ENCODE peak calls at places on chromosomes 5 and 9, in nine cellular contexts. W is keratinocyte, T is endothelial cell, E is AG10803, Y is AG04449, U is foreskin keratinocyte, I is H9, J is thyroid gland, M is A549. B is an unnamed sample.

GRCh38 chr9:113675475-113675941 is 200.6 kb upstream of the ZNF618 start:
- DNase-seq in E (peak), I (no peak), Y (peak), T (no peak), M (no peak), W (peak), U (peak), J (peak), B (peak)

GRCh38 chr9:126474201-126474765 is 139.4 kb upstream of the LMX1B start:
- DNase-seq in J (no peak), Y (peak), W (no peak), T (no peak), U (no peak), I (no peak), M (no peak), E (peak), B (no peak)

GRCh38 chr9:16062542-16063240 is 509.8 kb downstream of the CCDC171 start:
- DNase-seq in E (peak), W (peak), J (no peak), U (peak), T (no peak), I (no peak), Y (peak), M (peak), B (peak)

GRCh38 chr9:90841213-90841612 is 39.6 kb downstream of the SYK start:
- DNase-seq in U (no peak), I (peak), E (no peak), Y (no peak), M (no peak), W (no peak), T (no peak), J (no peak), B (no peak)

GRCh38 chr5:162078805-162079204 is 11.2 kb downstream of the GABRG2 start:
- DNase-seq in U (no peak), J (no peak), M (no peak), E (no peak), W (no peak), Y (no peak), I (no peak), T (no peak), B (no peak)

GRCh38 chr5:110880413-110880812 is 141.6 kb downstream of the SLC25A46 start:
- DNase-seq in J (peak), M (no peak), W (peak), U (peak), T (no peak), Y (peak), E (peak), I (no peak), B (peak)

GRCh38 chr5:15748266-15748665 is 248.3 kb downstream of the FBXL7 start:
- DNase-seq in U (peak), W (no peak), J (no peak), I (no peak), Y (no peak), M (no peak), T (no peak), E (no peak), B (no peak)

GRCh38 chr5:66958984-66959641 is 237.5 kb downstream of the CD180 start:
- DNase-seq in W (no peak), T (no peak), Y (peak), I (peak), M (peak), J (peak), E (peak), U (peak), B (no peak)

GRCh38 chr9:90103771-90104170 is 499.0 kb downstream of the GADD45G start:
- DNase-seq in M (no peak), J (no peak), W (no peak), T (no peak), Y (no peak), U (no peak), E (no peak), I (no peak), B (no peak)

GRCh38 chr5:157568717-157569116 is 6.9 kb downstream of the ADAM19 start:
- DNase-seq in J (no peak), W (no peak), I (no peak), E (no peak), U (no peak), M (no peak), T (peak), Y (no peak), B (no peak)

GRCh38 chr9:78707481-78707977 is 410.6 kb downstream of the PSAT1 start:
- DNase-seq in Y (peak), M (no peak), U (peak), E (peak), J (no peak), W (peak), I (no peak), T (no peak), B (peak)

GRCh38 chr9:93159601-93160418 is 24.1 kb upstream of the WNK2 start:
- DNase-seq in I (peak), U (no peak), Y (no peak), T (peak), W (no peak), M (peak), J (peak), E (peak), B (peak)

GRCh38 chr5:14185336-14186131 is 42.4 kb downstream of the TRIO start:
- DNase-seq in Y (no peak), J (peak), W (no peak), M (peak), U (peak), I (no peak), T (no peak), E (peak), B (no peak)

GRCh38 chr9:111148390-111148993 is 110.2 kb upstream of the LPAR1 start:
- DNase-seq in U (no peak), T (no peak), M (no peak), W (no peak), E (peak), Y (no peak), J (no peak), I (no peak), B (no peak)

GRCh38 chr9:1907465-1907864 is 107.7 kb upstream of the SMARCA2 start:
- DNase-seq in J (no peak), E (no peak), Y (no peak), W (no peak), U (no peak), T (no peak), M (no peak), I (no peak), B (no peak)

GRCh38 chr9:13728121-13728520 is 448.6 kb upstream of the MPDZ start:
- DNase-seq in J (no peak), U (no peak), M (no peak), E (no peak), Y (no peak), T (no peak), I (no peak), W (no peak), B (no peak)

GRCh38 chr5:43314724-43315123 is 1.5 kb upstream of the HMGCS1 start:
- DNase-seq in M (peak), U (no peak), E (no peak), Y (no peak), W (no peak), J (no peak), I (no peak), T (no peak), B (no peak)

GRCh38 chr5:90878081-90878480 is 319.5 kb downstream of the ADGRV1 start:
- DNase-seq in T (no peak), W (no peak), J (no peak), I (no peak), Y (no peak), E (no peak), M (no peak), U (no peak), B (no peak)

GRCh38 chr5:170338933-170339779 is 41.6 kb upstream of the LCP2 start:
- DNase-seq in J (peak), Y (no peak), T (no peak), I (peak), W (no peak), E (no peak), M (no peak), U (no peak), B (no peak)

GRCh38 chr9:30967484-30967883 is 1417.0 kb upstream of the ACO1 start:
- DNase-seq in T (no peak), E (no peak), I (no peak), Y (no peak), J (no peak), W (no peak), M (peak), U (no peak), B (no peak)

GRCh38 chr5:160233215-160233614 is 3.9 kb downstream of the FABP6 start:
- DNase-seq in I (no peak), J (no peak), U (peak), Y (no peak), M (no peak), E (peak), W (peak), T (no peak), B (no peak)

GRCh38 chr5:158869092-158869491 is 230.6 kb downstream of the EBF1 start:
- DNase-seq in W (no peak), U (no peak), I (peak), T (no peak), M (no peak), E (no peak), Y (no peak), J (no peak), B (no peak)

GRCh38 chr9:73911814-73912213 is 585.3 kb upstream of the RORB start:
- DNase-seq in E (no peak), J (no peak), M (no peak), W (no peak), T (no peak), I (no peak), Y (no peak), U (no peak), B (no peak)

GRCh38 chr9:4927043-4927471 is 58.0 kb upstream of the JAK2 start:
- DNase-seq in Y (no peak), M (no peak), U (no peak), E (peak), T (no peak), W (no peak), I (peak), J (no peak), B (no peak)

DNA sequence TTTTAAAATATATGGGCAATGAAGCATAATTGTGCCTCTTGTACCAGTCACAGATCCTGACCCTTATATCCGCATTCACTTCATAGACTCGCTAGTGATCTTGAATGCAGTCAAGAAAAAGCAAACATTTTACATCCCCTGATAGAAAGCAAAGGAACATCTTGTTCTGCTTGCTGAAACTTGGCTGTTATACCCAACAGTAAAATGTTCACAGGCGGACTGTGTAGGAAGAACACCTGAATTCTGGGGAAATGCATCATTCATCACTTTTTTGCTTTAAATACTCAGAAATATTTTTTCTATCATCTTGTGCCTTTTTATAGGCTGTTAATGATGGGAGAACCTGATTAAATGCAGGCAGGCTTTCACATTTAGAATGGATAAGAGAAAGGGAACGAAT is 756.4 kb downstream of the TLE1 start:
- DNase-seq in J (no peak), I (no peak), W (no peak), E (no peak), M (no peak), T (no peak), U (no peak), Y (no peak), B (no peak)
- TF ChIP-seq CTCF in J (no peak), I (no peak), W (no peak), E (no peak), M (no peak), T (no peak), U (no peak), Y (no peak), B (no peak)

GRCh38 chr9:123102380-123103113 is 69.1 kb downstream of the GPR21 start:
- DNase-seq in W (no peak), T (no peak), U (peak), M (no peak), J (no peak), Y (peak), I (no peak), E (no peak), B (no peak)
- TF ChIP-seq CTCF in W (no peak), T (peak), U (peak), M (no peak), J (no peak), Y (peak), I (peak), E (peak), B (peak)

GRCh38 chr9:86613943-86614342 is 259.7 kb upstream of the TUT7 start:
- DNase-seq in M (no peak), W (no peak), Y (no peak), U (no peak), J (no peak), I (no peak), T (no peak), E (no peak), B (no peak)

DNA sequence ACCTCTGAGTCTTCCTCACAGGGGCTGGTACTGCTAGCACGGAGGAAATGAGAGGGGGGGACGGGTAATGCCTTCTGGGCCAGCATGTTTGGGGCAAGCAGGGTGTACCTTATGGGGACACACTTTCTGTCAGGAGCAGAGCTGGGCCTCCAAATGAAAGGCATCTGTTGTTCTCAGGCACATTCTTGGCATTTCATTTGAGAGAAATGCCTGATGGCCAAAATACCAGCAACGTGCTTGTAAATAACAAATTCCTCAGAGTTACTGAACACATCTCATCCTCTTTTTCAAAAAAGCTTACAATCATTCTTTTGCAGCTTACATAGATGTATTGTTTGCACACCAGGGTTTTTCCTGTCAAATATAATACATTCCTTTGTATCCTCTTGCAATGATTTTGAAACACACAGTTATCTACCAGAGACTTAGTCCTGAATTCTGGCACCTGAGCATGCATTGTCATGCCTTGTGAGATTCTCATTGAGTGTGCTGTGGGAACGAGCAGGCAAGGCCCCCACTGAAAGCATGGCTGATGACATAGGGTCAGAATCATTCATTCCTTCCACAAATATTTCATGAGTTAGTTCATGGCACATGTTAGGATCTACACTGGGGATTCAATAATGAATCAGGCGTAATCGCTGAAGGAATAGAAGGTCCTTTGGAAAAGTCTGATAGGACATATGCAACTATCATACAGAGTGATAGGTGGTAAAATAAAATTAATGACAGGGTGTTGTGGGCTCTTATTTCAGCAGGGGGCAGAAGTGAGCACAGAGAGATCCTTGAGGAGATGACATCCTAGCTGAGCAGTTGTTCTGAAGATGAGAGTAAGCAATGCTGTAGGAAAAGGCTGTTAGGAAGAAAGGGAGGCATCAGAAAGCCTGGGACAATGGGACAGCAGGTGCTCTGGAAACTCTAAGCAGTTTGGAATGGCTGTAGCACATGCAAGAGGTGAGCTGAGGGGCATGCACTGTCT is 260.9 kb upstream of the TUT7 start:
- DNase-seq in T (peak), Y (peak), E (peak), J (peak), I (no peak), W (no peak), M (peak), U (peak), B (no peak)
- TF ChIP-seq CTCF in T (peak), Y (peak), E (peak), J (peak), I (peak), W (peak), M (no peak), U (peak), B (peak)

GRCh38 chr9:132456241-132456640 is 46.2 kb downstream of the CFAP77 start:
- DNase-seq in E (no peak), I (no peak), T (no peak), Y (no peak), W (no peak), J (no peak), M (no peak), U (no peak), B (no peak)

GRCh38 chr9:132460240-132460639 is 50.2 kb downstream of the CFAP77 start:
- DNase-seq in Y (no peak), J (no peak), U (no peak), T (no peak), I (no peak), W (no peak), E (no peak), M (no peak), B (no peak)

GRCh38 chr9:132457508-132457907 is 47.5 kb downstream of the CFAP77 start:
- DNase-seq in M (no peak), T (no peak), E (no peak), J (no peak), U (no peak), W (no peak), Y (no peak), I (no peak), B (no peak)

GRCh38 chr9:132459661-132460060 is 49.6 kb downstream of the CFAP77 start:
- DNase-seq in U (no peak), M (no peak), E (no peak), T (no peak), W (no peak), I (no peak), J (no peak), Y (no peak), B (no peak)

GRCh38 chr9:132458432-132458831 is 48.4 kb downstream of the CFAP77 start:
- DNase-seq in E (no peak), J (no peak), U (no peak), I (no peak), W (no peak), M (no peak), Y (no peak), T (no peak), B (no peak)
- TF ChIP-seq CTCF in E (no peak), J (no peak), U (no peak), I (peak), W (no peak), M (no peak), Y (no peak), T (no peak), B (no peak)

B was measured in HFF-Myc.